ENCODE peak calls at places on chromosomes 13 and 19, in four cellular contexts. U is HCEC 1CT, D is HTR-8/SVneo, F is heart left ventricle. S is an unnamed sample.

GRCh38 chr19:18469245-18470107 is 31.5 kb upstream of the ISYNA1 start:
- DNase-seq in U (peak), D (no peak), F (peak), S (peak)

GRCh38 chr13:32737111-32737571 is 150.9 kb downstream of the PDS5B start:
- DNase-seq in U (peak), D (no peak), F (no peak), S (no peak)

GRCh38 chr13:39538826-39539555 is 64.0 kb downstream of the LHFPL6 start:
- DNase-seq in U (peak), D (no peak), F (no peak), S (no peak)

GRCh38 chr19:33399081-33399744 is 25.7 kb downstream of the CEBPG start:
- DNase-seq in U (no peak), D (no peak), F (no peak), S (no peak)

GRCh38 chr19:45495178-45495577 is 1.7 kb downstream of the RTN2 start:
- DNase-seq in U (no peak), D (no peak), F (no peak), S (no peak)

GRCh38 chr13:65966991-65967451 is 1263.1 kb downstream of the PCDH9 start:
- DNase-seq in U (peak), D (no peak), F (no peak), S (no peak)

GRCh38 chr13:66933994-66934393 is 296.1 kb downstream of the PCDH9 start:
- DNase-seq in U (peak), D (peak), F (no peak), S (no peak)

GRCh38 chr19:48445256-48445605 is 552 bp upstream of the GRWD1 start:
- DNase-seq in U (peak), D (peak), F (no peak), S (no peak)

GRCh38 chr13:48429886-48430285 is 17.0 kb upstream of the LPAR6 start:
- DNase-seq in U (no peak), D (no peak), F (no peak), S (no peak)

GRCh38 chr19:35153701-35154534 is 617 bp upstream of the FXYD5 start:
- DNase-seq in U (peak), D (no peak), F (peak), S (no peak)

GRCh38 chr19:34355201-34355600 is 9.8 kb upstream of the GPI start:
- DNase-seq in U (no peak), D (no peak), F (peak), S (no peak)

GRCh38 chr13:48776396-48776795 is 122.7 kb downstream of the CYSLTR2 start:
- DNase-seq in U (peak), D (no peak), F (no peak), S (no peak)

GRCh38 chr19:4210166-4210731 is 19.1 kb upstream of the EBI3 start:
- DNase-seq in U (no peak), D (no peak), F (no peak), S (no peak)

GRCh38 chr19:947707-948533 is 22.1 kb downstream of the ARID3A start:
- DNase-seq in U (no peak), D (no peak), F (peak), S (peak)

GRCh38 chr19:43482193-43482592 is 16.8 kb upstream of the LYPD3 start:
- DNase-seq in U (no peak), D (no peak), F (no peak), S (no peak)

GRCh38 chr13:31042501-31043165 is 110.2 kb downstream of the TEX26 start:
- DNase-seq in U (no peak), D (no peak), F (no peak), S (no peak)

GRCh38 chr13:50401721-50402510 is 386.7 kb downstream of the KCNRG start:
- DNase-seq in U (no peak), D (no peak), F (no peak), S (no peak)

GRCh38 chr13:24264976-24265375 is 44.4 kb upstream of the C1QTNF9 start:
- DNase-seq in U (no peak), D (no peak), F (peak), S (peak)

GRCh38 chr19:46069841-46070341 is 29.1 kb upstream of the IGFL4 start:
- DNase-seq in U (peak), D (no peak), F (no peak), S (no peak)

GRCh38 chr13:109951491-109951890 is 165.1 kb upstream of the IRS2 start:
- DNase-seq in U (no peak), D (no peak), F (no peak), S (no peak)